ENCODE peak calls at places on chromosome 19, in eight cellular contexts. S, C, R, M, K, U, J and H are unnamed samples.

GRCh38 chr19:43409415-43409814 is 5.3 kb upstream of the TEX101 start:
- DNase-seq in S (no peak), C (no peak), R (no peak), M (no peak), K (no peak), U (no peak), J (no peak), H (no peak)

GRCh38 chr19:53982611-53983010 is 8.8 kb upstream of the CACNG6 start:
- DNase-seq in S (no peak), C (no peak), R (no peak), M (peak; percentile 22), K (peak; percentile 36), U (peak; percentile 23), J (no peak), H (no peak)

GRCh38 chr19:30999726-31000125 is 349.5 kb downstream of the TSHZ3 start:
- DNase-seq in S (peak; percentile 13), C (no peak), R (no peak), M (no peak), K (no peak), U (no peak), J (no peak), H (no peak)

GRCh38 chr19:54561840-54562239 is 11.8 kb upstream of the LILRA2 start:
- DNase-seq in S (no peak), C (no peak), R (no peak), M (no peak), K (no peak), U (no peak), J (no peak), H (no peak)

GRCh38 chr19:43675269-43675879 is 5.4 kb upstream of the PLAUR start:
- DNase-seq in S (peak; percentile 61), C (peak; percentile 92), R (peak; percentile 48), M (no peak), K (no peak), U (peak; percentile 73), J (peak; percentile 30), H (peak; percentile 56)

GRCh38 chr19:16969127-16969526 is 57.5 kb downstream of the CPAMD8 start:
- DNase-seq in S (peak; percentile 30), C (no peak), R (no peak), M (no peak), K (no peak), U (no peak), J (no peak), H (no peak)

GRCh38 chr19:19274716-19275115 is 1.6 kb upstream of the TM6SF2 start:
- DNase-seq in S (no peak), C (no peak), R (no peak), M (no peak), K (no peak), U (peak; percentile 57), J (no peak), H (no peak)

GRCh38 chr19:47274891-47275865 is 493 bp downstream of the INAFM1 start:
- DNase-seq in S (peak; percentile 28), C (no peak), R (no peak), M (peak; percentile 57), K (no peak), U (no peak), J (no peak), H (peak; percentile 53)

GRCh38 chr19:21483589-21484170 is 21.7 kb upstream of the ZNF429 start:
- DNase-seq in S (peak; percentile 30), C (no peak), R (no peak), M (peak; percentile 51), K (no peak), U (peak; percentile 55), J (peak; percentile 10), H (no peak)

GRCh38 chr19:51099070-51099382 is 9.2 kb downstream of the CTU1 start:
- DNase-seq in S (no peak), C (no peak), R (no peak), M (no peak), K (no peak), U (no peak), J (no peak), H (no peak)

GRCh38 chr19:16252459-16253205 is 54.9 kb downstream of the AP1M1 start:
- DNase-seq in S (no peak), C (no peak), R (no peak), M (no peak), K (no peak), U (no peak), J (no peak), H (no peak)

DNA sequence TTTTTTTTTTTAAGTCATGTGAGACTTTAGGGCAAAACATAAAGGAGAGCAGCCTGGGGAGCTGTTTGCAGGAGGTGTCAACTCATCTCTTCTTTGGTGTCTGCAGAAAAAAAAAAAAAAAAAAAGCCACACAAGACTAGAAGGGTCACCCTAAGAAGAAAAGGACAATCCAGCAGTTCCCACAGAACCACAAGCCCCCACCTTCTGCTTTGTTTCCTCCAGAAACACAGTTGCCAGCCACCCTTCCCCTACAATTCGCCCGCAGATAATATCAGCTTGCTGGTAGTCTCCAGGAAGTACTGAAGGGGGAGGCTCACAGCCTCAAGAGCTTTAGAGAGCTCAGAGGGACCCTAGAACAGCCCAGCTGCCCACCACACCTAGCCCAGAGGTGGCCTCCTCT is 22.3 kb upstream of the ZBTB7A start:
- DNase-seq in S (no peak), C (no peak), R (peak; percentile 65), M (no peak), K (no peak), U (no peak), J (no peak), H (no peak)
- TF ChIP-seq CTCF in S (no peak), C (no peak), R (no peak), M (no peak), K (no peak), U (no peak), J (no peak), H (no peak)

GRCh38 chr19:35642798-35643254 is 1.3 kb downstream of the ETV2 start:
- DNase-seq in S (no peak), C (no peak), R (no peak), M (peak; percentile 43), K (no peak), U (peak; percentile 40), J (no peak), H (no peak)

GRCh38 chr19:35642312-35642711 is 767 bp downstream of the ETV2 start:
- DNase-seq in S (no peak), C (no peak), R (no peak), M (no peak), K (no peak), U (no peak), J (peak; percentile 12), H (no peak)

GRCh38 chr19:35644206-35644986 is 2.9 kb downstream of the ETV2 start:
- DNase-seq in S (peak; percentile 90), C (peak; percentile 93), R (peak; percentile 97), M (peak; percentile 96), K (peak; percentile 94), U (peak; percentile 98), J (peak; percentile 89), H (peak; percentile 94)

GRCh38 chr19:35644987-35645679 is 3.0 kb upstream of the COX6B1 start:
- DNase-seq in S (peak; percentile 47), C (peak; percentile 56), R (peak; percentile 65), M (peak; percentile 93), K (peak; percentile 55), U (peak; percentile 84), J (no peak), H (peak; percentile 97)

GRCh38 chr19:35643255-35644205 is 2.0 kb downstream of the ETV2 start:
- DNase-seq in S (peak; percentile 62), C (peak; percentile 75), R (peak; percentile 91), M (peak; percentile 84), K (peak; percentile 76), U (peak; percentile 93), J (peak; percentile 60), H (peak; percentile 72)
- TF ChIP-seq CTCF in S (no peak), C (no peak), R (peak; percentile 28), M (no peak), K (no peak), U (peak; percentile 10), J (no peak), H (no peak)

DNA sequence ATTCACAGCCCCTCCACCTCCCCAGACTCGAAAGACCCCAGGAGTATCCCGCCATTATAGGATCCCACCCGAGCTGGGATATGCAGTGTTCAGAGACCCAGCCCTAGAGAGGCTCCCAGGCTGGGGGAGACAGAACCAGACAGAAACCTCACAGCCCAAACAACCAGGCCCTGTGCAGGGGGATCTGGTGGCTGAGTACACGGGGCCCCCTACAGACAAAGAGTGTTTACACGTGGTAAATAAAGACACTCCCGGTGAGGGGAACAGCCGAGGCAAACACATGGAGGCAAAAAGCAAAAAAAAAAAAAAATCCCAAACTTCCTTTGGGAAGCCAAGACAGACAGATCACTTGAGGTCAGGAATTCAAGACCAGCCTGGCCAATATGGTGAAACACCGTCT is 25.1 kb downstream of the TINCR start:
- DNase-seq in S (no peak), C (no peak), R (no peak), M (no peak), K (no peak), U (no peak), J (no peak), H (no peak)
- TF ChIP-seq CTCF in S (peak; percentile 4), C (peak; percentile 21), R (peak; percentile 32), M (no peak), K (no peak), U (no peak), J (no peak), H (no peak)

GRCh38 chr19:797528-798414 is 519 bp downstream of the PTBP1 start:
- DNase-seq in S (peak; percentile 85), C (peak; percentile 59), R (peak; percentile 100), M (peak; percentile 86), K (peak; percentile 91), U (peak; percentile 92), J (peak; percentile 76), H (peak; percentile 79)

GRCh38 chr19:798415-799075 is 1.3 kb downstream of the PTBP1 start:
- DNase-seq in S (no peak), C (no peak), R (no peak), M (no peak), K (no peak), U (peak; percentile 58), J (no peak), H (no peak)

GRCh38 chr19:794989-795658 is 2.1 kb upstream of the PTBP1 start:
- DNase-seq in S (no peak), C (no peak), R (no peak), M (no peak), K (no peak), U (no peak), J (no peak), H (no peak)

GRCh38 chr19:795691-796581 is 1.3 kb upstream of the PTBP1 start:
- DNase-seq in S (no peak), C (no peak), R (peak; percentile 24), M (no peak), K (no peak), U (no peak), J (no peak), H (no peak)

DNA sequence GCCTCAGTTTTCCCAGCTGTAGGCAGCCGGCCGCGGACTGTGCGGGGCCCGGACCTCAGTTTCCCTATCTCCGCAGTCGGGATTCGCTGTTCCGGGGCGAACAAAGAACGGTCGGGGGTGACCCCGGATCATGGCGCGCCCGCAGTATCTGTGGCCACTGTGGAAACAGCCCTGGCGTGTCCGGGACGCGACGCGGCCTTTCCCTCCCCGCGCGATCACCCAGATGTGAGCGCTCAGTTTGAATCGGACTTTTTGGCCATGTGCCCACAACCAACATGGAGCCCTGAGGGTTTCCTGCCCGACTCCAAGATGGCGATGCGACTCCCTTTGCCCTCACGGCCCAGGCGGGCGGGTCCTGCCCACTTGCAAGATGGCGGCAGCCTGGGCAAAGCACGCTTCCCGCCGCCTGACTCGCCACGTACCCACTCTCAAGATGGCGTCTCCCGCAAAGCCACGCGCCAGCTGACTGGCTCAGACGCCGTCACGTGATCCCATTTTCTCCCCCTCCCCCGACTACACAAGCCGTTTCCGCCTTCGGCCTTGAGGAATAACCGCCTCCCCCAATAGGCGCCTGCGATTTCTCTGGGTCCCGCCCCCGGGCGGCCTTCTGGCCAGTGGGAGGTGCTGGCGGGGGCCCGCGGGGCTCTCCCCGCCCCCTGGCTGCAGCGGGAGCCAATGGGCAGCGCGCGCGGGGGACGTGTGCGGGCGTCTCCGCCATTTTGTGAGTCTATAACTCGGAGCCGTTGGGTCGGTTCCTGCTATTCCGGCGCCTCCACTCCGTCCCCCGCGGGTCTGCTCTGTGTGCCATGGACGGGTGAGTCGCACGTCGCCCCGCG is at the start of gene PTBP1:
- DNase-seq in S (peak; percentile 100), C (peak; percentile 100), R (peak; percentile 100), M (peak; percentile 100), K (peak; percentile 100), U (peak; percentile 100), J (peak; percentile 100), H (peak; percentile 100)
- TF ChIP-seq CTCF in S (no peak), C (peak; percentile 16), R (no peak), M (peak; percentile 12), K (no peak), U (no peak), J (peak; percentile 60), H (no peak)